ENCODE peak calls at places on chromosome 4, in seven cellular contexts. E is globus pallidus, N is HCEC 1CT, I is right cardiac atrium, U is NCI-H2171, L is ureter, Q is GM03348. A is an unnamed sample.

GRCh38 chr4:10456270-10457254 is 664 bp downstream of the ZNF518B start:
- DNase-seq in E (no peak), N (no peak), I (peak), U (peak), L (no peak), Q (peak), A (peak)

GRCh38 chr4:188154668-188155423 is 15.6 kb downstream of the TRIML1 start:
- DNase-seq in E (no peak), N (no peak), I (no peak), U (no peak), L (no peak), Q (no peak), A (no peak)

GRCh38 chr4:2364654-2365053 is 53.8 kb downstream of the ZFYVE28 start:
- DNase-seq in E (peak), N (no peak), I (peak), U (no peak), L (no peak), Q (peak), A (peak)

GRCh38 chr4:88786011-88786410 is 88.4 kb upstream of the NAP1L5 start:
- DNase-seq in E (no peak), N (no peak), I (no peak), U (no peak), L (no peak), Q (no peak), A (no peak)

GRCh38 chr4:24657768-24658617 is 73.6 kb upstream of the DHX15 start:
- DNase-seq in E (peak), N (peak), I (peak), U (no peak), L (peak), Q (peak), A (no peak)

GRCh38 chr4:26779674-26780073 is 81.0 kb upstream of the STIM2 start:
- DNase-seq in E (no peak), N (no peak), I (peak), U (peak), L (peak), Q (peak), A (no peak)

GRCh38 chr4:128229458-128229805 is 58.2 kb downstream of the PGRMC2 start:
- DNase-seq in E (no peak), N (no peak), I (no peak), U (peak), L (no peak), Q (no peak), A (no peak)

GRCh38 chr4:118173956-118174355 is 139.7 kb downstream of the NDST3 start:
- DNase-seq in E (no peak), N (peak), I (no peak), U (no peak), L (no peak), Q (peak), A (no peak)

GRCh38 chr4:173270312-173271027 is 63.7 kb downstream of the HMGB2 start:
- DNase-seq in E (no peak), N (no peak), I (peak), U (no peak), L (no peak), Q (no peak), A (no peak)